ENCODE peak calls at places on chromosome 1, in four cellular contexts. C is GM23248, P is mesendoderm, A is prostate gland. L is an unnamed sample. For H3K36me3, the result is how much of the 10 kb centered on the place peaks cover.

GRCh38 chr1:3481836-3482589 is 27.5 kb downstream of the ARHGEF16 start:
- DNase-seq in C (peak), P (peak), A (no peak), L (no peak)

GRCh38 chr1:68542586-68542985 is 45.7 kb upstream of the DEPDC1 start:
- DNase-seq in C (peak), P (no peak), A (no peak), L (no peak)

GRCh38 chr1:201042663-201043461 is 19.3 kb upstream of the KIF21B start:
- DNase-seq in C (peak), P (peak), A (peak), L (peak)

GRCh38 chr1:169576934-169577331 is 9.3 kb downstream of the F5 start:
- DNase-seq in C (no peak), P (no peak), A (no peak), L (no peak)

GRCh38 chr1:211332839-211333238 is 6.2 kb downstream of the TRAF5 start:
- DNase-seq in C (peak), P (no peak), A (no peak), L (no peak)

GRCh38 chr1:8441466-8441865 is 123.6 kb downstream of the SLC45A1 start:
- DNase-seq in C (no peak), P (no peak), A (no peak), L (no peak)

GRCh38 chr1:29703596-29703995 is 467.3 kb downstream of the PTPRU start:
- DNase-seq in C (peak), P (peak), A (no peak), L (peak)

GRCh38 chr1:48233666-48234065 is 11.2 kb downstream of the SLC5A9 start:
- DNase-seq in C (no peak), P (no peak), A (no peak), L (no peak)

GRCh38 chr1:1334835-1335234 is 3.8 kb downstream of the TAS1R3 start:
- DNase-seq in C (no peak), P (peak), A (no peak), L (no peak)

GRCh38 chr1:51270751-51271150 is 34.7 kb downstream of the RNF11 start:
- DNase-seq in C (peak), P (no peak), A (no peak), L (no peak)

GRCh38 chr1:19814681-19815503 is at the start of gene RNF186:
- DNase-seq in C (no peak), P (no peak), A (peak), L (peak)

GRCh38 chr1:18256318-18257235 is 149.0 kb downstream of the IGSF21 start:
- DNase-seq in C (peak), P (peak), A (peak), L (peak)

GRCh38 chr1:227321035-227321434 is 2.7 kb upstream of the CDC42BPA start:
- DNase-seq in C (no peak), P (no peak), A (no peak), L (no peak)

GRCh38 chr1:118827207-118827606 is 160.9 kb downstream of the TBX15 start:
- DNase-seq in C (no peak), P (no peak), A (no peak), L (no peak)

GRCh38 chr1:155081472-155082300 is 3.0 kb downstream of the EFNA3 start:
- DNase-seq in C (peak), P (no peak), A (no peak), L (no peak)

GRCh38 chr1:18597159-18598042 is 33.2 kb upstream of the PAX7 start:
- DNase-seq in C (peak), P (peak), A (peak), L (peak)

GRCh38 chr1:15994590-15995351 is 9.3 kb upstream of the SRARP start:
- DNase-seq in C (peak), P (peak), A (peak), L (peak)

GRCh38 chr1:111227875-111228747 is 598 bp downstream of the CHI3L2 start:
- DNase-seq in C (peak), P (no peak), A (peak), L (no peak)

GRCh38 chr1:199751524-199751923 is 276.0 kb upstream of the NR5A2 start:
- DNase-seq in C (no peak), P (no peak), A (no peak), L (no peak)

GRCh38 chr1:198655464-198656121 is 16.8 kb downstream of the PTPRC start:
- DNase-seq in C (peak), P (no peak), A (no peak), L (no peak)

GRCh38 chr1:232335751-232336274 is 294.1 kb downstream of the SIPA1L2 start:
- DNase-seq in C (no peak), P (no peak), A (no peak), L (no peak)

GRCh38 chr1:99887890-99888289 is 37.7 kb downstream of the AGL start:
- DNase-seq in C (no peak), P (peak), A (no peak), L (no peak)
- H3K36me3 ChIP-seq in C (under half), P (under half), A (under half), L (under half)

GRCh38 chr1:26844389-26844788 is 17.9 kb downstream of the ZDHHC18 start:
- DNase-seq in C (no peak), P (no peak), A (no peak), L (peak)

GRCh38 chr1:26851106-26851684 is 11.8 kb upstream of the SFN start:
- DNase-seq in C (peak), P (peak), A (no peak), L (no peak)

GRCh38 chr1:26848947-26849774 is 13.8 kb upstream of the SFN start:
- DNase-seq in C (peak), P (no peak), A (no peak), L (peak)

GRCh38 chr1:26852701-26853100 is 10.2 kb upstream of the SFN start:
- DNase-seq in C (no peak), P (no peak), A (no peak), L (no peak)

GRCh38 chr1:26848499-26848898 is 14.4 kb upstream of the SFN start:
- DNase-seq in C (no peak), P (no peak), A (no peak), L (no peak)
- H3K36me3 ChIP-seq in C (under half), P (under half), A (under half), L (under half)

GRCh38 chr1:164760585-164760968 is 201.6 kb downstream of the PBX1 start:
- DNase-seq in C (peak), P (no peak), A (no peak), L (no peak)

GRCh38 chr1:164765557-164765956 is 206.6 kb downstream of the PBX1 start:
- DNase-seq in C (peak), P (peak), A (no peak), L (no peak)

GRCh38 chr1:164764333-164764732 is 205.3 kb downstream of the PBX1 start:
- DNase-seq in C (peak), P (no peak), A (no peak), L (no peak)

GRCh38 chr1:164759945-164760584 is 201.1 kb downstream of the PBX1 start:
- DNase-seq in C (peak), P (no peak), A (no peak), L (no peak)

DNA sequence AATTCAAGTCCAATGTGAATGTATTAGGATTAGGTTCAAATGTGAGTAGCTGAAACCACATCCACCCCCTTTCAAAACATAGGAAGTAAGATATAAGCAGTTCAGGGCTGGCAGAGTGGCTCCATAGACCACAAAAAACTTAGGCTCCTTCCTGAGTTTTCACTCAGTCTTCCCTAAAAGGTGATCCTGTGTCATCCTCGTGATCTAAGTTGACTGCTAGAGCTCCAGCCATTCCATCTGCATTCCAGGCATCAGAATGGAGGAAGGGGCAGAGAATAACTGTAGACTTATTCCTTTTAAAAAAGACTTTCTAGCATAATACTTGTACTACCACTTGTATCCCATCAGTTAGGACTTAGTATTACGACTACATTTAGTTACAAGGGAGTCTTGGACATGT is 204.1 kb downstream of the PBX1 start:
- DNase-seq in C (no peak), P (no peak), A (no peak), L (no peak)
- H3K36me3 ChIP-seq in C (under half), P (under half), A (under half), L (under half)

GRCh38 chr1:88803444-88803843 is 87.9 kb downstream of the GTF2B start:
- DNase-seq in C (no peak), P (no peak), A (no peak), L (no peak)
- H3K36me3 ChIP-seq in C (under half), P (under half), A (under half), L (half or more)

DNA sequence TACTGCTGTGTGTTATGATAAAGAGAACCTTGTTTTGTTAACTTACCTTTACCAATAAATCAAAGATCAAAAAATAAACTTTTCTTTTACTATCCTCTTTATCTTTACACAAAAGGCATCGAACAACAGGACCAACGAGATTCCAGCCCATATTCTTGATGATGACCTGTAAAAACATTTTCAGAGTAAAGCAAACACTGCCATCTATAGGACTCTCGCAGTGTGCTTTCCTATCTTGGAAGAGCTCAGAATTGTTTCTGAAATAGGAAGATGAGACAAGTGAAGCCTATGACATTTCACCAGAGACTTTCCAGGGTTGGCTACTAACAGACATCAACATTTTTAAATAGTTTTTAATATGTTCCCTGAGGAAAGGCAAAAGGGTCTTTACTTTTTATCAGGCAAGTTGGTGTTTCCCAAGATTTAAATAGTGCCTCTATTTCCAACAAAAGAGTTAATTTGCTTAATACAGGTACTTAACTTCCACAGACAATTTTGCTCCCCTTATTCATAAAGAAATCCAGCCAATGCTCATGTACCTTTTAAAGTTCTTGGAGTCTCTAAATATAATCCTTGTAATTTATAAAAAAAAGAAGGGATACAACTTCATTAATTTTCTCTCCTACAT is 7.3 kb downstream of the GLMN start:
- DNase-seq in C (peak), P (peak), A (peak), L (no peak)
- H3K36me3 ChIP-seq in C (under half), P (under half), A (under half), L (under half)

GRCh38 chr1:186330758-186331157 is 44.3 kb downstream of the TPR start:
- DNase-seq in C (peak), P (peak), A (no peak), L (no peak)
- H3K36me3 ChIP-seq in C (half or more), P (under half), A (under half), L (under half)

GRCh38 chr1:219973221-219973620 is 44.9 kb upstream of the SLC30A10 start:
- DNase-seq in C (no peak), P (no peak), A (no peak), L (no peak)
- H3K36me3 ChIP-seq in C (half or more), P (under half), A (under half), L (half or more)

DNA sequence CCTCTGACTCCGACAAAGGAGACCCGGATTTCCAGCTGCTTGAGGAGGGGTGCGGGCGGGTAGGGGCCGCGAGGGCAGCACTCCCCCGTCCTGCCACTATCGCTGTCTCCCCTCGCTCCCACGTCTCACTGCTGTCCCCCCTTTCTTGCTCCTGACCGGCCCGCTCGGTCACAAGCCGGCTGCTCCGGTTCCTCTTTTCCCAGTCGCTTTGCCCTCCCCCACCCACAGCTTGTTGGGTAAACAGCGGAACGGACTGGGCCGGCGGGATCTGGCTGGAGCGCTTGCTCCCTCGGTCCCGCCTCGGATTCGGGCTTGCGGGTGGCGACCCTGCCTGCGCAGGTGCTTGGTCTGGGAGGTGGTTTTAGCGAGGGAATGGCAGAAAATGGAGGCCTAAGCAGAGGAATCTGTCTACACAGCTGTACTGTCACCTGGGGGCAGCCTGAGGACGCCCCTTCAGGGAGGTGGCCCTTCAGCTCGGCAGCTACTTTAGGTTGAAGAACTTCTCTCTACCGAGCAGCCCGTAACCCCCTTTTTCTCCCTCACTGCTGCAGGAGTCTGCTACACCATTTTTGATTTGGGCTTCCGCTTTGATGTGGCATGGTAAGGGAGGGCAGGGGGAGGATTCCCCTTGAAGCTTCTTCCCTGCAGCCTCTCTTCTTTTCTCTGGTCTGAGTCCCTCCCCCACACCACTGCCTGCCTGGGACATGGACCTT is 645 bp downstream of the ATP6V0B start:
- DNase-seq in C (peak), P (peak), A (peak), L (peak)
- H3K36me3 ChIP-seq in C (under half), P (under half), A (under half), L (under half)

GRCh38 chr1:53285969-53286760 is 41.7 kb downstream of the LRP8 start:
- DNase-seq in C (no peak), P (peak), A (no peak), L (no peak)

GRCh38 chr1:53288247-53289049 is 39.4 kb downstream of the LRP8 start:
- DNase-seq in C (no peak), P (no peak), A (no peak), L (no peak)

GRCh38 chr1:53291574-53291973 is 36.3 kb downstream of the LRP8 start:
- DNase-seq in C (no peak), P (peak), A (no peak), L (no peak)

GRCh38 chr1:53286950-53287349 is 40.9 kb downstream of the LRP8 start:
- DNase-seq in C (no peak), P (no peak), A (no peak), L (no peak)

GRCh38 chr1:53289050-53289429 is 38.8 kb downstream of the LRP8 start:
- DNase-seq in C (no peak), P (no peak), A (no peak), L (no peak)
- H3K36me3 ChIP-seq in C (under half), P (under half), A (under half), L (under half)